ENCODE peak calls at places on chromosomes 13 and 19, in eight cellular contexts. S, L, Z, W, G, V, T and M are unnamed samples.

GRCh38 chr19:44112802-44113137 is 429 bp upstream of the ZNF225 start:
- DNase-seq in S (no peak), L (no peak), Z (no peak), W (no peak), G (no peak), V (no peak), T (no peak), M (no peak)

GRCh38 chr19:45187421-45188100 is 9.0 kb downstream of the BLOC1S3 start:
- DNase-seq in S (no peak), L (no peak), Z (no peak), W (no peak), G (peak; percentile 37), V (no peak), T (peak; percentile 67), M (no peak)

GRCh38 chr19:43809762-43810696 is 7.8 kb upstream of the LYPD5 start:
- DNase-seq in S (no peak), L (no peak), Z (no peak), W (no peak), G (peak; percentile 58), V (no peak), T (peak; percentile 28), M (no peak)

GRCh38 chr19:3950871-3951861 is 18.3 kb downstream of the NMRK2 start:
- DNase-seq in S (no peak), L (peak; percentile 75), Z (no peak), W (no peak), G (no peak), V (no peak), T (no peak), M (no peak)

GRCh38 chr13:111095911-111096501 is 19.1 kb upstream of the ARHGEF7 start:
- DNase-seq in S (no peak), L (no peak), Z (no peak), W (no peak), G (no peak), V (no peak), T (no peak), M (no peak)

GRCh38 chr19:39546599-39546998 is 6.6 kb upstream of the EID2 start:
- DNase-seq in S (no peak), L (no peak), Z (no peak), W (no peak), G (no peak), V (no peak), T (no peak), M (no peak)

GRCh38 chr13:86870388-86870966 is 800.7 kb upstream of the SLITRK5 start:
- DNase-seq in S (no peak), L (no peak), Z (no peak), W (no peak), G (peak; percentile 9), V (no peak), T (no peak), M (no peak)

GRCh38 chr19:19464339-19465098 is 50.8 kb downstream of the TSSK6 start:
- DNase-seq in S (no peak), L (no peak), Z (peak; percentile 67), W (no peak), G (peak; percentile 4), V (no peak), T (no peak), M (no peak)

GRCh38 chr13:48892311-48892710 is 83.4 kb upstream of the FNDC3A start:
- DNase-seq in S (no peak), L (no peak), Z (no peak), W (no peak), G (no peak), V (no peak), T (no peak), M (no peak)

GRCh38 chr13:44904982-44905381 is 84.3 kb downstream of the NUFIP1 start:
- DNase-seq in S (peak; percentile 66), L (peak; percentile 40), Z (no peak), W (no peak), G (no peak), V (no peak), T (no peak), M (no peak)

GRCh38 chr13:60112771-60113170 is 51.0 kb downstream of the DIAPH3 start:
- DNase-seq in S (no peak), L (no peak), Z (no peak), W (no peak), G (no peak), V (no peak), T (no peak), M (no peak)

GRCh38 chr19:2050349-2050990 is 574 bp downstream of the MKNK2 start:
- DNase-seq in S (no peak), L (no peak), Z (peak; percentile 62), W (no peak), G (no peak), V (peak; percentile 72), T (no peak), M (peak; percentile 57)

GRCh38 chr13:76711515-76712182 is 174.6 kb downstream of the KCTD12 start:
- DNase-seq in S (peak; percentile 49), L (no peak), Z (no peak), W (no peak), G (no peak), V (no peak), T (no peak), M (no peak)

GRCh38 chr19:18279516-18280246 is 1.7 kb downstream of the JUND start:
- DNase-seq in S (peak; percentile 89), L (peak; percentile 91), Z (peak; percentile 94), W (peak; percentile 79), G (peak; percentile 87), V (peak; percentile 93), T (peak; percentile 91), M (peak; percentile 94)

GRCh38 chr19:11560404-11560988 is 1.5 kb upstream of the ELOF1 start:
- DNase-seq in S (no peak), L (no peak), Z (peak; percentile 42), W (no peak), G (peak; percentile 12), V (no peak), T (peak; percentile 70), M (no peak)

GRCh38 chr13:44437356-44438233 is 64.0 kb downstream of the SERP2 start:
- DNase-seq in S (no peak), L (no peak), Z (no peak), W (no peak), G (peak; percentile 40), V (no peak), T (no peak), M (no peak)